ENCODE peak calls at places on chromosomes 6 and 20, in ten cellular contexts. A is sciatic nerve, G is uterus, J is iris pigment epithelial cell, D is memory B cell, O is omental fat pad, S is hepatic stellate cell, F is GM13977, Z is AML-193, R is cardiac muscle cell. K is an unnamed sample.

GRCh38 chr6:3377536-3378397 is 79.1 kb downstream of the SLC22A23 start:
- DNase-seq in A (no peak), G (no peak), J (peak), D (no peak), O (no peak), S (no peak), F (no peak), Z (no peak), R (no peak), K (no peak)

GRCh38 chr20:25549866-25550477 is 35.4 kb downstream of the NINL start:
- DNase-seq in A (no peak), G (no peak), J (peak), D (no peak), O (no peak), S (no peak), F (no peak), Z (no peak), R (no peak), K (no peak)

GRCh38 chr6:170286246-170286933 is 4.5 kb downstream of the DLL1 start:
- DNase-seq in A (no peak), G (no peak), J (no peak), D (no peak), O (no peak), S (no peak), F (no peak), Z (no peak), R (no peak), K (peak)

GRCh38 chr6:100116409-100117194 is 122.6 kb upstream of the MCHR2 start:
- DNase-seq in A (no peak), G (no peak), J (peak), D (peak), O (no peak), S (peak), F (peak), Z (peak), R (peak), K (no peak)

GRCh38 chr6:144158133-144158532 is 7.8 kb downstream of the STX11 start:
- DNase-seq in A (no peak), G (peak), J (peak), D (no peak), O (no peak), S (peak), F (no peak), Z (no peak), R (peak), K (peak)

GRCh38 chr6:144334150-144334708 is 49.1 kb downstream of the UTRN start:
- DNase-seq in A (no peak), G (no peak), J (no peak), D (peak), O (no peak), S (no peak), F (peak), Z (peak), R (no peak), K (no peak)

GRCh38 chr6:114096553-114097172 is 125.7 kb upstream of the HDAC2 start:
- DNase-seq in A (no peak), G (no peak), J (peak), D (no peak), O (no peak), S (peak), F (peak), Z (peak), R (peak), K (no peak)

GRCh38 chr6:11328613-11329247 is 96.3 kb upstream of the NEDD9 start:
- DNase-seq in A (no peak), G (peak), J (peak), D (no peak), O (no peak), S (peak), F (no peak), Z (no peak), R (no peak), K (no peak)

GRCh38 chr6:14316911-14317535 is 199.5 kb downstream of the CD83 start:
- DNase-seq in A (no peak), G (no peak), J (no peak), D (no peak), O (no peak), S (no peak), F (peak), Z (no peak), R (no peak), K (no peak)

GRCh38 chr6:912871-913663 is 220.1 kb upstream of the EXOC2 start:
- DNase-seq in A (no peak), G (no peak), J (peak), D (no peak), O (no peak), S (no peak), F (peak), Z (no peak), R (peak), K (no peak)

GRCh38 chr6:33956206-33956605 is 152.4 kb upstream of the MLN start:
- DNase-seq in A (no peak), G (no peak), J (no peak), D (no peak), O (no peak), S (no peak), F (no peak), Z (no peak), R (no peak), K (no peak)

GRCh38 chr20:41650221-41650948 is 32.2 kb upstream of the CHD6 start:
- DNase-seq in A (no peak), G (no peak), J (no peak), D (no peak), O (no peak), S (no peak), F (no peak), Z (no peak), R (no peak), K (no peak)

GRCh38 chr6:50962213-50962759 is 143.6 kb downstream of the TFAP2B start:
- DNase-seq in A (no peak), G (no peak), J (no peak), D (no peak), O (no peak), S (no peak), F (no peak), Z (no peak), R (no peak), K (no peak)

GRCh38 chr20:44861547-44862006 is 23.9 kb upstream of the YWHAB start:
- DNase-seq in A (no peak), G (peak), J (peak), D (no peak), O (no peak), S (peak), F (no peak), Z (no peak), R (no peak), K (peak)

GRCh38 chr6:16527691-16528090 is 233.6 kb downstream of the ATXN1 start:
- DNase-seq in A (no peak), G (no peak), J (no peak), D (no peak), O (no peak), S (no peak), F (no peak), Z (no peak), R (no peak), K (no peak)

GRCh38 chr20:61186771-61187170 is 65.3 kb upstream of the CDH4 start:
- DNase-seq in A (no peak), G (no peak), J (peak), D (no peak), O (no peak), S (no peak), F (no peak), Z (peak), R (no peak), K (no peak)

GRCh38 chr20:5654557-5654956 is 95.6 kb upstream of the SHLD1 start:
- DNase-seq in A (no peak), G (no peak), J (peak), D (no peak), O (no peak), S (no peak), F (no peak), Z (no peak), R (no peak), K (no peak)

GRCh38 chr6:166617359-166617758 is 9.7 kb downstream of the RPS6KA2 start:
- DNase-seq in A (no peak), G (no peak), J (no peak), D (no peak), O (no peak), S (no peak), F (no peak), Z (no peak), R (no peak), K (no peak)

GRCh38 chr6:144036064-144036873 is 28.2 kb upstream of the PLAGL1 start:
- DNase-seq in A (no peak), G (no peak), J (peak), D (no peak), O (no peak), S (peak), F (no peak), Z (peak), R (peak), K (peak)

GRCh38 chr20:15487030-15487429 is 1086.2 kb downstream of the KIF16B start:
- DNase-seq in A (no peak), G (no peak), J (no peak), D (no peak), O (no peak), S (no peak), F (no peak), Z (no peak), R (no peak), K (no peak)

GRCh38 chr20:49704932-49705336 is 8.7 kb downstream of the B4GALT5 start:
- DNase-seq in A (no peak), G (no peak), J (no peak), D (no peak), O (no peak), S (no peak), F (no peak), Z (no peak), R (no peak), K (no peak)

GRCh38 chr6:162684961-162685360 is 42.6 kb downstream of the PRKN start:
- DNase-seq in A (no peak), G (no peak), J (no peak), D (no peak), O (no peak), S (no peak), F (no peak), Z (no peak), R (no peak), K (no peak)

GRCh38 chr6:141482773-141483172 is 650.0 kb upstream of the GJE1 start:
- DNase-seq in A (no peak), G (no peak), J (peak), D (no peak), O (no peak), S (no peak), F (no peak), Z (peak), R (no peak), K (no peak)

GRCh38 chr20:61698598-61698960 is 367.1 kb downstream of the TAF4 start:
- DNase-seq in A (no peak), G (no peak), J (no peak), D (no peak), O (no peak), S (no peak), F (no peak), Z (no peak), R (no peak), K (no peak)

GRCh38 chr6:101015541-101015940 is 134.4 kb upstream of the ASCC3 start:
- DNase-seq in A (no peak), G (no peak), J (no peak), D (no peak), O (no peak), S (no peak), F (no peak), Z (no peak), R (no peak), K (no peak)

GRCh38 chr6:16105056-16105455 is 23.8 kb upstream of the MYLIP start:
- DNase-seq in A (no peak), G (no peak), J (no peak), D (no peak), O (no peak), S (no peak), F (no peak), Z (no peak), R (no peak), K (no peak)

GRCh38 chr6:128370072-128370471 is 150.3 kb downstream of the PTPRK start:
- DNase-seq in A (no peak), G (no peak), J (peak), D (no peak), O (no peak), S (peak), F (no peak), Z (no peak), R (no peak), K (no peak)

GRCh38 chr20:33127422-33128097 is 40.4 kb upstream of the BPIFA2 start:
- DNase-seq in A (no peak), G (no peak), J (peak), D (no peak), O (no peak), S (no peak), F (no peak), Z (no peak), R (no peak), K (no peak)

GRCh38 chr6:165920896-165921671 is 246.6 kb downstream of the TBXT start:
- DNase-seq in A (no peak), G (no peak), J (peak), D (no peak), O (no peak), S (no peak), F (no peak), Z (no peak), R (no peak), K (no peak)

K was measured in Right ventricle myocardium superior.